ENCODE peak calls at places on chromosomes 5 and 9, in five cellular contexts. K is stimulated activated CD8-positive, alpha-beta memory T cell treated with anti-CD3 and anti-CD28 coated beads, Interleukin-4, amount 100 ng/mL, for 1 hour; A is iris pigment epithelial cell; I is stimulated activated CD4-positive, alpha-beta T cell treated with anti-CD3 and anti-CD28 coated beads, Interleukin-4, amount 100 ng/mL, for 4 hours; N is posterior cingulate gyrus. E is an unnamed sample.

GRCh38 chr5:167982-168660 is 23.2 kb upstream of the LRRC14B start:
- DNase-seq in N (no peak), K (no peak), A (peak), I (no peak), E (no peak)

GRCh38 chr5:39014544-39014943 is 59.7 kb downstream of the RICTOR start:
- DNase-seq in I (no peak), A (peak), K (no peak), N (no peak), E (no peak)

GRCh38 chr5:14238272-14238671 is 95.1 kb downstream of the TRIO start:
- DNase-seq in K (no peak), I (no peak), A (no peak), N (no peak), E (no peak)

GRCh38 chr9:110429453-110429852 is 91.8 kb upstream of the TXNDC8 start:
- DNase-seq in A (peak), K (no peak), N (no peak), I (no peak), E (no peak)

GRCh38 chr9:123423036-123423640 is 67.1 kb downstream of the CRB2 start:
- DNase-seq in N (no peak), A (no peak), I (no peak), K (no peak), E (no peak)

GRCh38 chr5:135454946-135455345 is 2.8 kb upstream of the TIFAB start:
- DNase-seq in N (no peak), I (no peak), A (no peak), K (no peak), E (no peak)

GRCh38 chr5:158873115-158873514 is 226.6 kb downstream of the EBF1 start:
- DNase-seq in N (no peak), I (no peak), K (no peak), A (no peak), E (no peak)

GRCh38 chr5:143870871-143871632 is 59.1 kb downstream of the HMHB1 start:
- DNase-seq in A (no peak), K (no peak), I (no peak), N (no peak), E (no peak)

GRCh38 chr5:42879267-42879666 is 67.6 kb upstream of the SELENOP start:
- DNase-seq in I (no peak), K (no peak), A (no peak), N (no peak), E (no peak)

GRCh38 chr5:42461507-42461906 is 38.3 kb downstream of the GHR start:
- DNase-seq in K (no peak), I (no peak), A (no peak), N (no peak), E (no peak)

GRCh38 chr5:32339198-32339597 is 26.5 kb upstream of the MTMR12 start:
- DNase-seq in N (no peak), I (no peak), K (no peak), A (peak), E (no peak)

GRCh38 chr5:175693746-175694145 is 35.9 kb downstream of the HRH2 start:
- DNase-seq in N (no peak), I (no peak), K (no peak), A (no peak), E (no peak)